ENCODE peak calls at places on chromosomes 6 and 20, in seven cellular contexts. E, V, X, R, J, G and T are unnamed samples.

GRCh38 chr20:46857061-46857831 is 37.4 kb upstream of the EYA2 start:
- DNase-seq in G (no peak), V (peak), E (no peak), X (no peak), R (no peak), J (no peak), T (no peak)

GRCh38 chr20:18802012-18802634 is 11.5 kb upstream of the SCP2D1 start:
- DNase-seq in G (no peak), E (no peak), V (no peak), J (no peak), X (no peak), R (no peak), T (no peak)

GRCh38 chr6:2579241-2579761 is 171.4 kb downstream of the MYLK4 start:
- DNase-seq in J (no peak), V (peak), X (peak), G (no peak), E (no peak), R (no peak), T (no peak)

GRCh38 chr6:146357578-146358340 is 185.9 kb upstream of the RAB32 start:
- DNase-seq in G (peak), J (no peak), X (peak), E (no peak), R (no peak), V (peak), T (no peak)

GRCh38 chr20:53639128-53639527 is 45.5 kb upstream of the ZNF217 start:
- DNase-seq in J (no peak), V (no peak), R (no peak), E (no peak), X (no peak), G (no peak), T (no peak)

GRCh38 chr20:31516166-31516565 is 1.9 kb downstream of the HM13 start:
- DNase-seq in X (no peak), J (no peak), G (no peak), V (no peak), E (no peak), R (no peak), T (no peak)

GRCh38 chr6:15247750-15248450 is 2.0 kb downstream of the JARID2 start:
- DNase-seq in R (peak), X (peak), E (no peak), J (no peak), G (no peak), V (peak), T (peak)

GRCh38 chr20:58359441-58359840 is 29.6 kb upstream of the VAPB start:
- DNase-seq in R (no peak), G (no peak), X (no peak), J (no peak), V (peak), E (no peak), T (peak)

GRCh38 chr6:36224918-36225461 is 28.4 kb downstream of the BRPF3 start:
- DNase-seq in X (peak), J (no peak), E (no peak), R (no peak), G (no peak), V (no peak), T (no peak)

GRCh38 chr6:89454300-89454699 is 21.3 kb downstream of the ANKRD6 start:
- DNase-seq in E (no peak), V (no peak), J (no peak), G (no peak), R (no peak), X (no peak), T (no peak)

GRCh38 chr6:20706293-20707165 is 172.3 kb downstream of the CDKAL1 start:
- DNase-seq in G (no peak), V (peak), R (no peak), X (peak), E (no peak), J (no peak), T (no peak)

GRCh38 chr20:33415948-33416347 is 14.6 kb upstream of the CDK5RAP1 start:
- DNase-seq in V (peak), J (peak), G (no peak), X (peak), R (peak), E (peak), T (peak)

GRCh38 chr20:56689318-56689717 is 60.2 kb downstream of the TFAP2C start:
- DNase-seq in X (no peak), J (no peak), V (no peak), G (peak), E (no peak), R (no peak), T (peak)

GRCh38 chr6:25302156-25302555 is 23.0 kb downstream of the CARMIL1 start:
- DNase-seq in E (no peak), J (no peak), X (no peak), R (no peak), V (no peak), G (no peak), T (no peak)

GRCh38 chr20:43691928-43692524 is 25.1 kb downstream of the MYBL2 start:
- DNase-seq in V (peak), R (peak), E (peak), G (peak), J (peak), X (peak), T (peak)

GRCh38 chr6:22025468-22026159 is 271.2 kb downstream of the PRL start:
- DNase-seq in R (peak), J (peak), E (peak), V (peak), G (peak), X (peak), T (peak)

GRCh38 chr20:41171736-41172295 is 34.5 kb downstream of the PLCG1 start:
- DNase-seq in X (no peak), V (no peak), E (no peak), J (no peak), G (no peak), R (peak), T (no peak)

GRCh38 chr6:1554881-1555569 is 54.7 kb upstream of the FOXC1 start:
- DNase-seq in X (no peak), G (no peak), R (peak), J (no peak), V (peak), E (no peak), T (no peak)

GRCh38 chr20:16615199-16615598 is 42.0 kb upstream of the KIF16B start:
- DNase-seq in J (no peak), R (no peak), V (peak), G (no peak), X (peak), E (no peak), T (no peak)

GRCh38 chr6:33812669-33813068 is 8.9 kb upstream of the MLN start:
- DNase-seq in X (peak), V (peak), R (peak), J (peak), G (peak), E (peak), T (peak)

GRCh38 chr6:142474446-142475289 is 172.9 kb downstream of the ADGRG6 start:
- DNase-seq in X (peak), J (peak), E (peak), V (peak), R (peak), G (peak), T (peak)

GRCh38 chr6:4653141-4653540 is 123.1 kb upstream of the CDYL start:
- DNase-seq in V (no peak), X (no peak), J (no peak), G (no peak), R (no peak), E (no peak), T (no peak)

GRCh38 chr20:23509580-23509913 is 18.6 kb downstream of the CST8 start:
- DNase-seq in X (no peak), V (no peak), R (no peak), E (no peak), J (no peak), G (no peak), T (no peak)
- H3K18ac ChIP-seq in X (no peak), V (no peak), R (no peak), E (peak), J (peak), G (no peak), T (no peak)

GRCh38 chr6:159943965-159944598 is 24.8 kb upstream of the IGF2R start:
- DNase-seq in V (no peak), G (no peak), E (no peak), R (no peak), X (no peak), J (no peak), T (no peak)

GRCh38 chr6:159948199-159948598 is 20.7 kb upstream of the IGF2R start:
- DNase-seq in V (no peak), X (no peak), G (no peak), R (no peak), J (no peak), E (no peak), T (no peak)

GRCh38 chr6:159943101-159943632 is 25.7 kb upstream of the IGF2R start:
- DNase-seq in R (no peak), G (no peak), E (no peak), V (peak), J (no peak), X (no peak), T (peak)

GRCh38 chr6:159946912-159947311 is 22.0 kb upstream of the IGF2R start:
- DNase-seq in J (no peak), E (no peak), X (no peak), R (no peak), V (no peak), G (no peak), T (no peak)

GRCh38 chr6:159945801-159946392 is 23.0 kb upstream of the IGF2R start:
- DNase-seq in J (no peak), E (no peak), G (no peak), R (no peak), X (no peak), V (no peak), T (no peak)
- H3K23ac ChIP-seq in J (no peak), E (no peak), G (no peak), R (no peak), X (no peak), V (no peak), T (no peak)

DNA sequence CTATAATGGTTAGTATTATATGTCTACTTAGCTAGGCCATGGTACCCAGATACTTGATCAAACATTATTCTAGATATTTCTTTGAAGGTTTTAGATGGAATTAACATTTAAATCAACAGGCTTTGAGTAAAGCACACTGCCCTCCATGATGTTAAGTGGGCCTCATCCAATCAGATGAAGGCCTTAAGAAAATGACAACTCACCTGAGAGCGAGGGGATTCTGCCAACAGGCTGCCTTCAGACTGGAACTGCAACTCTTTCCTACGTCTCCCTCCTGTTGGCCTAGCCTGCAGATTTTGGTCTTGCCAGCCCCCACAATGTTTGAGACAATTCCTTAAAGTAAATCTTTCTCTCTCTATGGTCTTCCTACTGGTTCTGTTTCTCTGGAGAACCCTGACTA is 137.3 kb downstream of the AHI1 start:
- DNase-seq in V (no peak), E (no peak), G (no peak), J (no peak), X (no peak), R (no peak), T (no peak)
- H3K18ac ChIP-seq in V (peak), E (no peak), G (no peak), J (no peak), X (no peak), R (no peak), T (no peak)

GRCh38 chr6:44442833-44443444 is 55.4 kb downstream of the CDC5L start:
- DNase-seq in J (no peak), E (no peak), X (no peak), G (no peak), V (no peak), R (no peak), T (no peak)

GRCh38 chr6:44442235-44442634 is 54.7 kb downstream of the CDC5L start:
- DNase-seq in J (no peak), E (no peak), G (no peak), V (no peak), X (no peak), R (no peak), T (no peak)

GRCh38 chr6:44438827-44439226 is 51.3 kb downstream of the CDC5L start:
- DNase-seq in V (no peak), E (no peak), R (no peak), J (no peak), G (no peak), X (no peak), T (no peak)

GRCh38 chr6:44439270-44440045 is 52.0 kb downstream of the CDC5L start:
- DNase-seq in E (no peak), G (peak), X (peak), V (peak), R (no peak), J (no peak), T (no peak)

GRCh38 chr6:44441091-44441855 is 53.8 kb downstream of the CDC5L start:
- DNase-seq in X (no peak), G (no peak), J (no peak), V (no peak), R (no peak), E (no peak), T (no peak)
- H3K23ac ChIP-seq in X (no peak), G (no peak), J (no peak), V (no peak), R (no peak), E (no peak), T (no peak)

GRCh38 chr6:42257063-42257462 is 39.4 kb upstream of the MRPS10 start:
- DNase-seq in G (no peak), V (no peak), E (no peak), R (no peak), X (no peak), J (no peak), T (no peak)
- H3K18ac ChIP-seq in G (no peak), V (no peak), E (no peak), R (no peak), X (no peak), J (peak), T (no peak)

DNA sequence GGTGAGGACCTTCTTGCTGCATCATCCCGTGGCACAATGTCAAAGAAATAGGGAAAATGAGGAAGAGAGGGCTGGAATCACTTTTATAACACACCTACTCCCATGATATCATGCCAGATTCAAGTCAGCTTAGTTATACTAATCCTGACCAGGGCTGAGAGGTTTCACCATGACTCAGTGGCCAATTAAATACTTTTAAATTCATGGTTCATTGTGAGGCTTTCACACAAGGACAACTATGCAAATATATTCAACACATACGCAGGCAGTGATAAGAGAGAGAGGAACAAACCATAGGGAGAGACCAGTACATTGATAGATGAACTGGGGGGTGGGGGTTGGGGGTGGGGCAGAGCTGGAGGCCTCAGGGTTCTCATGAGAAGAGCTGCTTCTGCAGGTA is 313.1 kb downstream of the LRFN2 start:
- DNase-seq in E (no peak), V (no peak), X (no peak), R (no peak), G (no peak), J (no peak), T (no peak)
- H3K23ac ChIP-seq in E (no peak), V (no peak), X (no peak), R (no peak), G (no peak), J (no peak), T (no peak)

GRCh38 chr6:163732479-163732878 is 318.0 kb downstream of the QKI start:
- DNase-seq in V (no peak), G (no peak), J (no peak), E (no peak), X (no peak), R (no peak), T (no peak)

GRCh38 chr6:163729127-163729872 is 314.8 kb downstream of the QKI start:
- DNase-seq in V (no peak), R (no peak), E (no peak), X (no peak), G (no peak), J (no peak), T (no peak)

GRCh38 chr6:163728442-163729126 is 314.1 kb downstream of the QKI start:
- DNase-seq in V (no peak), G (no peak), R (no peak), J (no peak), X (no peak), E (no peak), T (no peak)

GRCh38 chr6:163730496-163731210 is 316.1 kb downstream of the QKI start:
- DNase-seq in R (no peak), X (no peak), J (no peak), V (no peak), G (no peak), E (no peak), T (no peak)

GRCh38 chr6:163731215-163732013 is 316.9 kb downstream of the QKI start:
- DNase-seq in J (no peak), R (no peak), G (no peak), X (peak), E (no peak), V (no peak), T (no peak)
- H3K18ac ChIP-seq in J (no peak), R (no peak), G (no peak), X (no peak), E (no peak), V (no peak), T (no peak)